ENCODE peak calls at places on chromosomes 12 and 14, in six cellular contexts. C, H, W, P, B and E are unnamed samples. For H3K36me3 and H3K4me1, the result is how much of the 10 kb centered on the place peaks cover.

GRCh38 chr14:71647086-71647784 is 285.0 kb upstream of the RGS6 start:
- DNase-seq in C (no peak), H (no peak), W (peak), P (no peak), B (no peak), E (no peak)

GRCh38 chr14:94701854-94702370 is 68.0 kb downstream of the GSC start:
- DNase-seq in C (no peak), H (no peak), W (no peak), P (no peak), B (no peak), E (no peak)

GRCh38 chr14:69208665-69209064 is 17.4 kb downstream of the EXD2 start:
- DNase-seq in C (no peak), H (no peak), W (no peak), P (no peak), B (no peak), E (no peak)

GRCh38 chr12:54294152-54294913 is 6.5 kb downstream of the NFE2 start:
- DNase-seq in C (peak), H (peak), W (peak), P (peak), B (peak), E (peak)

GRCh38 chr12:42483534-42483857 is 106.0 kb downstream of the PRICKLE1 start:
- DNase-seq in C (peak), H (no peak), W (no peak), P (peak), B (no peak), E (peak)

GRCh38 chr14:78975734-78976133 is 805.6 kb downstream of the NRXN3 start:
- DNase-seq in C (no peak), H (no peak), W (no peak), P (no peak), B (no peak), E (no peak)

GRCh38 chr14:34692348-34692747 is 22.0 kb downstream of the CFL2 start:
- DNase-seq in C (peak), H (no peak), W (no peak), P (no peak), B (no peak), E (no peak)

GRCh38 chr12:49903700-49904423 is at the start of gene FAIM2:
- DNase-seq in C (peak), H (no peak), W (no peak), P (peak), B (peak), E (peak)

GRCh38 chr12:112537710-112538396 is 119.1 kb downstream of the PTPN11 start:
- DNase-seq in C (no peak), H (peak), W (peak), P (no peak), B (peak), E (peak)

GRCh38 chr14:103140316-103141109 is 17.3 kb downstream of the TNFAIP2 start:
- DNase-seq in C (no peak), H (peak), W (peak), P (no peak), B (no peak), E (no peak)

GRCh38 chr14:49770212-49770817 is 2.4 kb downstream of the KLHDC2 start:
- DNase-seq in C (peak), H (peak), W (peak), P (no peak), B (peak), E (peak)

GRCh38 chr14:94677239-94677612 is 65.0 kb downstream of the SERPINA3 start:
- DNase-seq in C (no peak), H (no peak), W (no peak), P (no peak), B (no peak), E (no peak)

GRCh38 chr12:127528576-127528975 is 738.4 kb upstream of the TMEM132C start:
- DNase-seq in C (no peak), H (no peak), W (no peak), P (no peak), B (no peak), E (no peak)

GRCh38 chr12:46815792-46816191 is 10.0 kb downstream of the SLC38A4 start:
- DNase-seq in C (no peak), H (no peak), W (no peak), P (no peak), B (no peak), E (no peak)

GRCh38 chr12:52870361-52871290 is 21.8 kb upstream of the KRT78 start:
- DNase-seq in C (peak), H (peak), W (peak), P (peak), B (peak), E (peak)

GRCh38 chr12:10747730-10748129 is 24.6 kb upstream of the YBX3 start:
- DNase-seq in C (no peak), H (peak), W (no peak), P (no peak), B (no peak), E (no peak)

GRCh38 chr14:102923201-102923919 is 897 bp downstream of the AMN start:
- DNase-seq in C (no peak), H (peak), W (no peak), P (no peak), B (no peak), E (peak)

GRCh38 chr12:54658306-54659264 is 10.4 kb upstream of the DCD start:
- DNase-seq in C (peak), H (peak), W (peak), P (peak), B (peak), E (peak)

GRCh38 chr12:57185403-57185802 is 31.2 kb upstream of the NXPH4 start:
- DNase-seq in C (no peak), H (no peak), W (no peak), P (no peak), B (no peak), E (no peak)
- H3K36me3 ChIP-seq in C (half or more), H (half or more), W (under half), P (half or more), B (under half), E (half or more)

GRCh38 chr14:67442139-67442906 is 30.4 kb upstream of the PLEK2 start:
- DNase-seq in C (no peak), H (no peak), W (no peak), P (no peak), B (no peak), E (no peak)

GRCh38 chr14:67446371-67447032 is 34.5 kb upstream of the PLEK2 start:
- DNase-seq in C (no peak), H (no peak), W (no peak), P (peak), B (peak), E (peak)

GRCh38 chr14:67441672-67442071 is 29.7 kb upstream of the PLEK2 start:
- DNase-seq in C (no peak), H (no peak), W (no peak), P (peak), B (no peak), E (no peak)

GRCh38 chr14:67447033-67447381 is 35.0 kb upstream of the PLEK2 start:
- DNase-seq in C (no peak), H (no peak), W (no peak), P (no peak), B (no peak), E (no peak)

GRCh38 chr14:67444395-67444794 is 32.4 kb upstream of the PLEK2 start:
- DNase-seq in C (no peak), H (no peak), W (no peak), P (no peak), B (no peak), E (no peak)
- H3K4me3 ChIP-seq in C (no peak), H (no peak), W (no peak), P (no peak), B (no peak), E (no peak)

DNA sequence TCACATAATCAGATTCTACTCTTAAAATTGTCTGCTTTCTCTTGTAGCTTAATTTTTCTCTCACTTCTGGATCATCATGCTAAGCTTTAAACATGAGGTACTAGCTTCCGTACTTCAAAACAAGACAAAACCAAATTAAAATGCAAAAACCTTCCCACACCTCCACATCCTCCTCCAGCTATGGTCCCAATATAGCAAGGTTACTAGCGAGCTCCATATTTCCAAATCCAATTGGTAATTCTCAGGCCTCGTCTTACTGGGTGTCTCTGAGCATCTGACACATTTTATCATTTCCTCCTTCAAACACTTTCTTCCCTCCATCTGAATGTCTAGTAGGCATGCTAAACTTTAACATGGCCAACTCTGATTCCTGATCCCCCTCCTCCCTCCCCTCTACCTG is 7.9 kb upstream of the PAPOLA start:
- DNase-seq in C (no peak), H (no peak), W (no peak), P (no peak), B (no peak), E (no peak)
- H3K4me1 ChIP-seq in C (under half), H (under half), W (under half), P (under half), B (under half), E (under half)

DNA sequence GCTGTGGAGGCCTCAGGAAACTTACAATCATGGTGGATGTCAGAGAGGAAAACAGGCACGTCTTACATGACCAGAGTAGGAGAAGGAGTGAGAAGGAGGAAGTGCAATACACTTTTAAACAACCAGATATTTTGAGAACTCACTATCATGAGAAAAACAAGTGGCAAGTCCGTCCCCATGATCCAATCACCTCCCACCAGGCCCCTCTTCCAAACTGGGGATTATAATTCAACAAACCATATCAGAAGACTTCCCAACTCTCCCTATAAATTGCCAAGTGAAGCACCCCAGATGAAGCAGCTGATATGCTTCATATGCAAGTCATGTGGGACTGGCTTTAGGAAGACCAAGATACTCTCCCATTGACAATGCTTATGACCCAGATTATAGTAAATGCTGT is 11.6 kb upstream of the ACSM4 start:
- DNase-seq in C (no peak), H (no peak), W (no peak), P (no peak), B (no peak), E (no peak)
- H3K36me3 ChIP-seq in C (under half), H (under half), W (under half), P (under half), B (under half), E (under half)

DNA sequence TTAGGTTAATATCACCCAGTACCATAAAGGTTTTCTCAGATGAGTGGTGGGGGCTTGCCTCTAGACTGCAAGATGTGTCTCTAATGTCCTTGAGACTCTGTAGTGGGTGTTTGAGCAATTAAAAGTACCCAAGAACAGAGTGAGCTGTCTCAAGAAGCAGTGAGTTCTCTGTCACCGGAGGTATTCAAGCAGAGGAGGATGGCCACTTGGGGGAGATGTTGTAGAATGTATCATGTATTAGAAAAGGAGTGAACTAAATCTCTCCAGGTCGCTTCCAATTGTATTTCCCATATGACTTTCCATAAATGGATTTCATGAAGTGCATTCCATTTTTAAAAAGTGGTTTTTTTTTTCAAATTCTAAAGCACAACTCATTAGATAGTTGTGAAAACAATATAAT is 35.0 kb downstream of the SLC17A8 start:
- DNase-seq in C (peak), H (peak), W (no peak), P (no peak), B (peak), E (peak)
- H3K4me3 ChIP-seq in C (no peak), H (no peak), W (no peak), P (no peak), B (no peak), E (no peak)

GRCh38 chr12:111361717-111362576 is 6.9 kb downstream of the PHETA1 start:
- DNase-seq in C (no peak), H (peak), W (peak), P (peak), B (no peak), E (no peak)

GRCh38 chr12:111359914-111360276 is 9.0 kb downstream of the PHETA1 start:
- DNase-seq in C (no peak), H (no peak), W (no peak), P (no peak), B (no peak), E (no peak)

GRCh38 chr12:111361073-111361716 is 7.7 kb downstream of the PHETA1 start:
- DNase-seq in C (no peak), H (no peak), W (no peak), P (no peak), B (no peak), E (no peak)

GRCh38 chr12:111359231-111359913 is 9.5 kb downstream of the PHETA1 start:
- DNase-seq in C (peak), H (no peak), W (no peak), P (no peak), B (no peak), E (peak)

GRCh38 chr12:111360325-111360930 is 8.5 kb downstream of the PHETA1 start:
- DNase-seq in C (no peak), H (no peak), W (no peak), P (no peak), B (no peak), E (no peak)
- H3K4me1 ChIP-seq in C (under half), H (under half), W (under half), P (under half), B (under half), E (under half)

GRCh38 chr14:96284430-96284829 is 28.4 kb downstream of the BDKRB1 start:
- DNase-seq in C (no peak), H (no peak), W (no peak), P (no peak), B (no peak), E (no peak)
- H3K36me3 ChIP-seq in C (under half), H (under half), W (under half), P (half or more), B (under half), E (under half)

GRCh38 chr12:95002754-95003153 is 743 bp downstream of the NDUFA12 start:
- DNase-seq in C (peak), H (no peak), W (no peak), P (no peak), B (no peak), E (no peak)

GRCh38 chr12:95006206-95006605 is 2.7 kb upstream of the NDUFA12 start:
- DNase-seq in C (no peak), H (no peak), W (no peak), P (no peak), B (no peak), E (no peak)

GRCh38 chr12:95003921-95004272 is 400 bp upstream of the NDUFA12 start:
- DNase-seq in C (no peak), H (no peak), W (no peak), P (no peak), B (no peak), E (no peak)

GRCh38 chr12:95003213-95003920 is at the start of gene NDUFA12:
- DNase-seq in C (peak), H (peak), W (peak), P (peak), B (peak), E (peak)

DNA sequence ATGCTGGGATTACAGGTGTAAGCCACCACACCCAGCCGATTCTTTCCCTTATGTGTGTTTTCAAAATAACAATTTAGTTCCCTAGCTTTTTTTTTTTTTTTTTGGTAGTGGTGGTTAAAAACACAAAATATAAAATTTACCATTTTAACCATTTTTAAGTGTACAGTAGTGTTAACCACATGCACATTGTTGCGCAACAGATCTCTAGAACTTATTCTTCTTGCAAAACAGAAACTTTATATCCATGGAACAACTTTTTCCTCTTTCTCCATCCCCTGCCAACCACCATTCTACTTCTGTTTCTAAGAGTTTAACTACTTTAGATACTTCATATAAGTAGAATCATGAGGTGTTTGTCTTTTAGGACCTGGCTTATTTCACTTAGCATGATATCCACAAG is 1.1 kb upstream of the NDUFA12 start:
- DNase-seq in C (peak), H (no peak), W (no peak), P (no peak), B (peak), E (peak)
- H3K4me3 ChIP-seq in C (no peak), H (no peak), W (no peak), P (no peak), B (no peak), E (no peak)

DNA sequence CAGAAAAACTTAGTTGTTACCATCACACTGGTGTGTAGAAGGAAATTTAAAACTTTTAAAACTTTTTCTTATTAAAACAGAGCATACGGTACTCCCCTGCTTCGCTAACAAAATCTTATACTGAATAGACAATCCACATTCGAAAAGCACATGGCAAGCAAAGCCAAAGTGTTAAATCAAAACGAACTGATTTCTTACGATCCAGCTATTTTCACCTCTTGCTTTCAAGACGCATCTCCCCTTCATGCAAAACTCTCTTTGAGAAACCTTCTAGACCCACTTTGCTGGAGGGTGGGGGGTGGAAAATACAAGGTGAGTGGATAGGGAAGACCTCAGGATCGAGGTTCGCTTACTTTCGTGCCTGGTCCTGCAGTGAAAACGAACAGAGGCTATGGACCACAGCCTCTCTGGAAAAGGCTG is 328 bp downstream of the INTS13 start:
- DNase-seq in C (no peak), H (no peak), W (no peak), P (no peak), B (no peak), E (peak)
- H3K4me1 ChIP-seq in C (under half), H (under half), W (under half), P (half or more), B (under half), E (half or more)